ENCODE peak calls at places on chromosomes 6 and 20, in four cellular contexts. One of them, this sample, is unnamed.

GRCh38 chr6:56843476-56844349 is 111.2 kb upstream of the BEND6 start:
- DNase-seq in GM12878: peak
- DNase-seq in upper lobe of left lung: peak
- DNase-seq in HepG2: peak
- DNase-seq in this sample: peak

GRCh38 chr6:2658788-2659187 is 91.9 kb downstream of the MYLK4 start:
- DNase-seq in GM12878: peak
- DNase-seq in HepG2: peak
- DNase-seq in upper lobe of left lung: no peak
- DNase-seq in this sample: no peak

GRCh38 chr20:61014486-61014885 is 237.6 kb upstream of the CDH4 start:
- DNase-seq in GM12878: no peak
- DNase-seq in upper lobe of left lung: no peak
- DNase-seq in HepG2: no peak
- DNase-seq in this sample: no peak

GRCh38 chr6:2221724-2222274 is 23.6 kb downstream of the GMDS start:
- DNase-seq in GM12878: no peak
- DNase-seq in upper lobe of left lung: no peak
- DNase-seq in HepG2: no peak
- DNase-seq in this sample: no peak

GRCh38 chr6:138183792-138184134 is 22.0 kb downstream of the ARFGEF3 start:
- DNase-seq in HepG2: no peak
- DNase-seq in GM12878: no peak
- DNase-seq in upper lobe of left lung: no peak
- DNase-seq in this sample: no peak

GRCh38 chr6:22071655-22072054 is 225.2 kb downstream of the PRL start:
- DNase-seq in HepG2: no peak
- DNase-seq in upper lobe of left lung: no peak
- DNase-seq in GM12878: no peak
- DNase-seq in this sample: no peak

GRCh38 chr6:90458353-90459224 is 128.3 kb downstream of the MAP3K7 start:
- DNase-seq in HepG2: no peak
- DNase-seq in upper lobe of left lung: no peak
- DNase-seq in GM12878: no peak
- DNase-seq in this sample: no peak

GRCh38 chr20:50534567-50534966 is 24.4 kb downstream of the PTPN1 start:
- DNase-seq in HepG2: no peak
- DNase-seq in upper lobe of left lung: no peak
- DNase-seq in GM12878: no peak
- DNase-seq in this sample: no peak

GRCh38 chr6:168713839-168714238 is 272.9 kb downstream of the SMOC2 start:
- DNase-seq in upper lobe of left lung: no peak
- DNase-seq in HepG2: peak
- DNase-seq in GM12878: no peak
- DNase-seq in this sample: no peak

GRCh38 chr6:148422085-148422484 is 79.4 kb downstream of the SASH1 start:
- DNase-seq in GM12878: no peak
- DNase-seq in HepG2: no peak
- DNase-seq in upper lobe of left lung: no peak
- DNase-seq in this sample: no peak

GRCh38 chr6:3825851-3826581 is 23.2 kb upstream of the FAM50B start:
- DNase-seq in GM12878: no peak
- DNase-seq in HepG2: peak
- DNase-seq in upper lobe of left lung: peak
- DNase-seq in this sample: peak
- TF ChIP-seq EP300 in GM12878: no peak
- TF ChIP-seq EP300 in HepG2: no peak
- TF ChIP-seq EP300 in upper lobe of left lung: peak
- TF ChIP-seq EP300 in this sample: peak

GRCh38 chr20:1803216-1804128 is 91.7 kb upstream of the SIRPA start:
- DNase-seq in upper lobe of left lung: peak
- DNase-seq in GM12878: no peak
- DNase-seq in HepG2: no peak
- DNase-seq in this sample: no peak
- TF ChIP-seq POLR2AphosphoS5 in upper lobe of left lung: no peak
- TF ChIP-seq POLR2AphosphoS5 in GM12878: no peak
- TF ChIP-seq POLR2AphosphoS5 in HepG2: no peak
- TF ChIP-seq POLR2AphosphoS5 in this sample: no peak

DNA sequence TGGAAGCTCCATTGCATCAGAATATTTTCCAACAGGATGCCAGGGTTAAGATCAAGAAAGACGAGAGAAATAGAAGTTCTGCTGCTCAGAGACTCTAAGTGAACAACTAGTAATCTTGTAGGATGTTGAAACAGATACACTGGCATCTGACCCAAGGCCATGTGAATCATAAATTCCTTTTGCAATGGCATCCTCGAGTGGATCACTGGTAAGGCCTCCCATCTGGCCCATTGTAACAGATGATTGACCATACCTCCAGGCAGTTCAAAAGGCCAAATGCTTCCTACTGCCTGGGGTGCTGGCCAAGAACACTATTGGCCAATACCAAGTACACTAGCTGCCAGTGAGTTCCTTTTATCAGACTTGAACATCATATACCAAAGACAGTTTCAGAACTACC is 9.9 kb upstream of the SLC17A3 start:
- DNase-seq in upper lobe of left lung: no peak
- DNase-seq in HepG2: peak
- DNase-seq in GM12878: no peak
- DNase-seq in this sample: no peak
- TF ChIP-seq EP300 in upper lobe of left lung: no peak
- TF ChIP-seq EP300 in HepG2: no peak
- TF ChIP-seq EP300 in GM12878: no peak
- TF ChIP-seq EP300 in this sample: no peak

GRCh38 chr20:32017711-32018251 is 7.5 kb downstream of the CCM2L start:
- DNase-seq in upper lobe of left lung: peak
- DNase-seq in HepG2: peak
- DNase-seq in GM12878: no peak
- DNase-seq in this sample: no peak
- TF ChIP-seq POLR2AphosphoS5 in upper lobe of left lung: no peak
- TF ChIP-seq POLR2AphosphoS5 in HepG2: no peak
- TF ChIP-seq POLR2AphosphoS5 in GM12878: no peak
- TF ChIP-seq POLR2AphosphoS5 in this sample: no peak

DNA sequence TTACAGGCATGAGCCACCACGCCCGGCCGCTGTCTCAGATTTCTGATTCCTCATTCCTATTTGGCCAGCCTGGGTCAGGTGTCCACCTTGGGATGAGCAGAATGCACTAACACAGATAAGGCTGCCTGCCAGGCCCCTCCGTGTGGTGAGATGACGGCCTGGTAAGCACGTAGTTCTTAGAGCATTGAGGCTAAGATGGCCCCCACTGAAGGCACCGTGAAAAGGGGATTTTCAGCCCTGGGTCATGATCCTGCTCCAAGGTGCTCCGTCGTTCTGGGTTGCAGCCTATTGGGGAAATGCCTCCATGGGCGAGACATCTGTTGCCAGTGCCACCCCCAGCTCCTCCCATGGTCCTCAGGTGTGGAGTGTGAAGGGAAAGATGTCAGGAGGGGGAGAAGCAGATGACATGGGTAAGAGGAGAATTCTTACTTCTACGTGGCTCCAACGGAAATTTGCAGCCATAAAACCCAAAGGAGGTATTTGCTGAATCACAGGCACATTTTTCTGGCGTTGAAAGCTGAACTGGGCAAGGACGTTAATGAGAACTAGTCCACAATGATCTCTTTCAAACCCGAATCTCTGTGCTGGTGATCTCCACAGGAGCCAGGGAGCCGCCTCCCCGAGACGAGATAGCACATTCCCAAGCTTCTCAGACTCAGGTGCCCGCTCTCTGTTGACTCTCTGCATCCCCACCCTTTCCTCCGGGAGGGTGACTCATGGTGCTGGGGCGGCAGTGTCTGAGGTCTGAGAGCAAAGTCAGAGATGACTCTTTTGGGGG is 34.0 kb upstream of the BMP6 start:
- DNase-seq in upper lobe of left lung: no peak
- DNase-seq in HepG2: peak
- DNase-seq in GM12878: no peak
- DNase-seq in this sample: no peak
- TF ChIP-seq EP300 in upper lobe of left lung: no peak
- TF ChIP-seq EP300 in HepG2: peak
- TF ChIP-seq EP300 in GM12878: no peak
- TF ChIP-seq EP300 in this sample: no peak

GRCh38 chr20:35226775-35227681 is 538 bp downstream of the MMP24 start:
- DNase-seq in HepG2: peak
- DNase-seq in upper lobe of left lung: peak
- DNase-seq in GM12878: no peak
- DNase-seq in this sample: no peak

GRCh38 chr20:35224536-35224935 is 2.0 kb upstream of the MMP24 start:
- DNase-seq in upper lobe of left lung: no peak
- DNase-seq in GM12878: no peak
- DNase-seq in HepG2: no peak
- DNase-seq in this sample: no peak

GRCh38 chr20:35223941-35224340 is 2.5 kb upstream of the MMP24 start:
- DNase-seq in GM12878: no peak
- DNase-seq in HepG2: no peak
- DNase-seq in upper lobe of left lung: no peak
- DNase-seq in this sample: no peak

GRCh38 chr20:35226126-35226774 is at the start of gene MMP24:
- DNase-seq in HepG2: no peak
- DNase-seq in upper lobe of left lung: peak
- DNase-seq in GM12878: no peak
- DNase-seq in this sample: no peak

GRCh38 chr20:35225319-35226125 is 968 bp upstream of the MMP24 start:
- DNase-seq in HepG2: no peak
- DNase-seq in GM12878: no peak
- DNase-seq in upper lobe of left lung: no peak
- DNase-seq in this sample: no peak
- TF ChIP-seq POLR2AphosphoS5 in HepG2: no peak
- TF ChIP-seq POLR2AphosphoS5 in GM12878: no peak
- TF ChIP-seq POLR2AphosphoS5 in upper lobe of left lung: no peak
- TF ChIP-seq POLR2AphosphoS5 in this sample: no peak

GRCh38 chr6:74579794-74580193 is 626.1 kb downstream of the COL12A1 start:
- DNase-seq in HepG2: no peak
- DNase-seq in upper lobe of left lung: no peak
- DNase-seq in GM12878: no peak
- DNase-seq in this sample: no peak

GRCh38 chr6:74581681-74582080 is 624.2 kb downstream of the COL12A1 start:
- DNase-seq in HepG2: no peak
- DNase-seq in upper lobe of left lung: peak
- DNase-seq in GM12878: no peak
- DNase-seq in this sample: no peak

GRCh38 chr6:74577619-74578018 is 628.2 kb downstream of the COL12A1 start:
- DNase-seq in HepG2: no peak
- DNase-seq in GM12878: no peak
- DNase-seq in upper lobe of left lung: no peak
- DNase-seq in this sample: no peak

GRCh38 chr6:74574794-74575193 is 631.1 kb downstream of the COL12A1 start:
- DNase-seq in GM12878: no peak
- DNase-seq in HepG2: peak
- DNase-seq in upper lobe of left lung: no peak
- DNase-seq in this sample: no peak

GRCh38 chr6:74578339-74578738 is 627.5 kb downstream of the COL12A1 start:
- DNase-seq in upper lobe of left lung: no peak
- DNase-seq in GM12878: no peak
- DNase-seq in HepG2: no peak
- DNase-seq in this sample: no peak
- TF ChIP-seq EP300 in upper lobe of left lung: no peak
- TF ChIP-seq EP300 in GM12878: no peak
- TF ChIP-seq EP300 in HepG2: no peak
- TF ChIP-seq EP300 in this sample: no peak

GRCh38 chr20:41141153-41141815 is 3.9 kb downstream of the PLCG1 start:
- DNase-seq in upper lobe of left lung: peak
- DNase-seq in GM12878: no peak
- DNase-seq in HepG2: peak
- DNase-seq in this sample: no peak
- TF ChIP-seq POLR2AphosphoS5 in upper lobe of left lung: peak
- TF ChIP-seq POLR2AphosphoS5 in GM12878: no peak
- TF ChIP-seq POLR2AphosphoS5 in HepG2: no peak
- TF ChIP-seq POLR2AphosphoS5 in this sample: no peak

GRCh38 chr20:37381621-37382538 is 35.9 kb downstream of the SRC start:
- DNase-seq in GM12878: no peak
- DNase-seq in upper lobe of left lung: no peak
- DNase-seq in HepG2: peak
- DNase-seq in this sample: no peak
- TF ChIP-seq EP300 in GM12878: no peak
- TF ChIP-seq EP300 in upper lobe of left lung: no peak
- TF ChIP-seq EP300 in HepG2: no peak
- TF ChIP-seq EP300 in this sample: no peak

DNA sequence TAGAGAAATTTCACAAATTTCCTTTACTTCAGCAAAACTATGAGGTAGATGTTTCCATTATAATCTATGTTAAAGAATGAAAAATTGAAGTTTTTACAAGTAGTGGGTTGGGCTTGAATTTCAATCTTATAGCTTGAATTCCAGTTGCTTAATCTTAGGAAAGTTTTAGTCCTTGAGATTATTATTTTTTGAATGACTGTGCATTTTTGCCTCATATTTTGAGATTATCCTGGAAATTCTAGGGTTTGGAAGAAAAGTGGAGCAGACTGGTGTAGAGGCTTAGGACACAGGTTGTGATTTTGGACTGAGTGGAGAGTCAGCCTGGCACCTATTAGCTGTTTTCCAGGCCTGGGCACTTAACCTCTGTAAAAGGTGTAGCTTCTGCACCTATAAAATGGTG is 5.7 kb downstream of the MTCL3 start:
- DNase-seq in GM12878: no peak
- DNase-seq in HepG2: no peak
- DNase-seq in upper lobe of left lung: no peak
- DNase-seq in this sample: no peak
- TF ChIP-seq POLR2AphosphoS5 in GM12878: no peak
- TF ChIP-seq POLR2AphosphoS5 in HepG2: no peak
- TF ChIP-seq POLR2AphosphoS5 in upper lobe of left lung: no peak
- TF ChIP-seq POLR2AphosphoS5 in this sample: no peak